ENCODE peak calls at places on chromosomes 12 and 14, in ten cellular contexts. C is ELR; U is foreskin melanocyte; I is CD8-positive, alpha-beta memory T cell; S is activated naive CD8-positive, alpha-beta T cell treated with anti-CD3 and anti-CD28 coated beads, Interleukin-2, amount 50 U/mL, for 24 hours; K is endodermal cell; L is tibial nerve; W is cardiac muscle cell; A is pons; Q is T-helper 17 cell. J is an unnamed sample.

GRCh38 chr12:67909681-67910080 is 79.6 kb upstream of the IFNG-AS1 start:
- DNase-seq in W (no peak), L (no peak), C (peak; percentile 54), K (no peak), A (no peak), U (peak; percentile 8), Q (no peak), I (no peak), S (no peak), J (no peak)

GRCh38 chr12:122021822-122022392 is at the start of gene BCL7A:
- DNase-seq in A (peak; percentile 65), U (peak; percentile 61), L (peak; percentile 57), Q (peak; percentile 39), K (peak; percentile 92), C (peak; percentile 64), S (peak; percentile 56), I (peak; percentile 69), W (peak; percentile 86), J (peak; percentile 68)

GRCh38 chr14:41393512-41393911 is 213.2 kb upstream of the LRFN5 start:
- DNase-seq in L (no peak), A (no peak), U (no peak), Q (no peak), W (no peak), S (no peak), C (no peak), I (no peak), K (no peak), J (no peak)

GRCh38 chr12:49687941-49688340 is 19.3 kb downstream of the FMNL3 start:
- DNase-seq in C (no peak), K (peak; percentile 87), S (no peak), Q (no peak), U (no peak), W (no peak), L (no peak), I (no peak), A (no peak), J (no peak)

GRCh38 chr12:44488180-44488579 is 387.9 kb downstream of the NELL2 start:
- DNase-seq in U (no peak), Q (no peak), I (no peak), C (no peak), A (no peak), K (no peak), L (no peak), W (no peak), S (no peak), J (no peak)

GRCh38 chr14:25086081-25086480 is 36.1 kb upstream of the STXBP6 start:
- DNase-seq in I (no peak), C (no peak), S (no peak), L (no peak), Q (no peak), A (no peak), W (no peak), K (no peak), U (no peak), J (no peak)

GRCh38 chr14:103022669-103023044 is 34.7 kb downstream of the CDC42BPB start:
- DNase-seq in S (no peak), I (no peak), Q (no peak), K (no peak), U (no peak), A (no peak), W (no peak), L (no peak), C (no peak), J (no peak)

GRCh38 chr12:72272731-72273498 is 745 bp downstream of the TRHDE start:
- DNase-seq in S (no peak), W (peak; percentile 6), L (no peak), U (no peak), C (peak; percentile 69), A (no peak), Q (no peak), I (no peak), K (peak; percentile 75), J (no peak)

GRCh38 chr12:10959777-10960176 is 20.7 kb upstream of the TAS2R14 start:
- DNase-seq in A (peak; percentile 79), W (peak; percentile 25), I (no peak), Q (no peak), S (no peak), U (peak; percentile 11), C (peak; percentile 13), L (no peak), K (no peak), J (peak; percentile 64)

GRCh38 chr14:94320243-94320642 is 2.9 kb downstream of the SERPINA6 start:
- DNase-seq in A (no peak), C (no peak), U (no peak), I (no peak), Q (no peak), L (no peak), K (no peak), S (no peak), W (no peak), J (no peak)

GRCh38 chr12:104459556-104459909 is 2.8 kb downstream of the CHST11 start:
- DNase-seq in I (no peak), C (no peak), U (no peak), W (no peak), S (no peak), A (no peak), Q (no peak), K (no peak), L (no peak), J (peak; percentile 13)

GRCh38 chr12:11727133-11727664 is 77.7 kb downstream of the ETV6 start:
- DNase-seq in C (no peak), A (no peak), S (peak; percentile 45), I (no peak), U (no peak), Q (no peak), K (no peak), W (no peak), L (no peak), J (no peak)

GRCh38 chr12:44571031-44571550 is 305.0 kb downstream of the NELL2 start:
- DNase-seq in W (no peak), K (no peak), A (peak; percentile 13), L (no peak), Q (no peak), S (no peak), I (no peak), U (no peak), C (no peak), J (no peak)

GRCh38 chr12:92363295-92364146 is 217.9 kb upstream of the BTG1 start:
- DNase-seq in Q (peak; percentile 38), A (peak; percentile 87), C (peak; percentile 0), I (peak; percentile 68), S (peak; percentile 43), K (no peak), L (peak; percentile 35), W (peak; percentile 48), U (peak; percentile 90), J (peak; percentile 44)

GRCh38 chr12:97464241-97465011 is 1.8 kb downstream of the RMST start:
- DNase-seq in U (no peak), Q (no peak), I (no peak), L (no peak), C (no peak), S (no peak), K (peak; percentile 68), A (peak; percentile 38), W (no peak), J (no peak)

GRCh38 chr14:23407516-23408306 is at the start of gene MYH6:
- DNase-seq in L (no peak), C (no peak), S (no peak), K (no peak), U (no peak), W (no peak), I (no peak), A (no peak), Q (no peak), J (no peak)

GRCh38 chr14:50061664-50062437 is 54.5 kb downstream of the VCPKMT start:
- DNase-seq in U (no peak), I (peak; percentile 88), A (peak; percentile 34), L (no peak), K (peak; percentile 61), S (peak; percentile 70), Q (peak; percentile 54), C (peak; percentile 71), W (peak; percentile 41), J (no peak)

GRCh38 chr12:90090929-90091651 is 382.5 kb upstream of the ATP2B1 start:
- DNase-seq in S (peak; percentile 7), W (peak; percentile 75), A (no peak), Q (no peak), K (peak; percentile 76), L (peak; percentile 35), C (peak; percentile 99), I (no peak), U (peak; percentile 50), J (no peak)

GRCh38 chr12:124683330-124683662 is 115.9 kb upstream of the NCOR2 start:
- DNase-seq in L (no peak), S (no peak), I (no peak), W (no peak), U (no peak), C (no peak), K (peak; percentile 86), Q (no peak), A (no peak), J (no peak)

GRCh38 chr14:84254205-84254788 is 1275.6 kb upstream of the FLRT2 start:
- DNase-seq in U (no peak), W (peak; percentile 79), S (no peak), I (no peak), L (no peak), Q (no peak), K (peak; percentile 86), A (no peak), C (no peak), J (no peak)

GRCh38 chr12:26287666-26288408 is 92.5 kb downstream of the SSPN start:
- DNase-seq in A (no peak), Q (no peak), U (no peak), I (no peak), L (peak; percentile 36), S (no peak), C (no peak), K (no peak), W (peak; percentile 54), J (no peak)

GRCh38 chr12:54439521-54440255 is 20.6 kb upstream of the ITGA5 start:
- DNase-seq in I (no peak), W (peak; percentile 82), A (peak; percentile 82), C (peak; percentile 85), K (peak; percentile 65), Q (no peak), S (no peak), L (no peak), U (peak; percentile 49), J (peak; percentile 34)

GRCh38 chr12:66688836-66689439 is 10.1 kb upstream of the GRIP1 start:
- DNase-seq in A (peak; percentile 45), K (peak; percentile 94), C (peak; percentile 44), W (peak; percentile 46), L (no peak), S (peak; percentile 27), U (peak; percentile 30), I (no peak), Q (no peak), J (peak; percentile 42)

GRCh38 chr14:65456247-65456646 is 43.7 kb downstream of the FUT8 start:
- DNase-seq in Q (no peak), K (no peak), U (no peak), L (no peak), A (no peak), I (no peak), C (no peak), S (no peak), W (no peak), J (no peak)

GRCh38 chr12:70049596-70050360 is 193.5 kb upstream of the CNOT2 start:
- DNase-seq in W (no peak), K (peak; percentile 56), Q (no peak), I (peak; percentile 55), U (no peak), S (peak; percentile 9), A (peak; percentile 10), C (no peak), L (no peak), J (no peak)

GRCh38 chr14:95389471-95390011 is 69.8 kb upstream of the CLMN start:
- DNase-seq in C (no peak), U (no peak), S (no peak), K (peak; percentile 13), A (no peak), W (peak; percentile 72), I (no peak), Q (no peak), L (peak; percentile 67), J (no peak)

GRCh38 chr12:66755727-66756395 is 77.0 kb upstream of the GRIP1 start:
- DNase-seq in K (no peak), Q (no peak), U (no peak), L (no peak), W (no peak), S (no peak), A (no peak), I (no peak), C (no peak), J (no peak)

GRCh38 chr12:42299392-42300308 is 26.2 kb downstream of the ZCRB1 start:
- DNase-seq in U (no peak), L (no peak), I (peak; percentile 60), A (no peak), K (no peak), Q (no peak), S (peak; percentile 56), C (peak; percentile 68), W (peak; percentile 39), J (no peak)